ENCODE peak calls at places on chromosomes 13 and 19, in five cellular contexts. S is gastrocnemius medialis; X is CD8-positive, alpha-beta T cell; Y is BJ; H is mucosa of descending colon. T is an unnamed sample.

GRCh38 chr19:1223018-1223855 is 14.6 kb downstream of the CBARP start:
- DNase-seq in S (no peak), X (no peak), Y (no peak), H (no peak), T (no peak)

GRCh38 chr13:51822106-51822840 is 18.3 kb upstream of the DHRS12 start:
- DNase-seq in S (no peak), X (no peak), Y (no peak), H (no peak), T (no peak)

GRCh38 chr13:106795847-106796246 is 227.9 kb upstream of the ARGLU1 start:
- DNase-seq in S (no peak), X (no peak), Y (no peak), H (no peak), T (no peak)

GRCh38 chr13:66994097-66994496 is 236.0 kb downstream of the PCDH9 start:
- DNase-seq in S (no peak), X (no peak), Y (no peak), H (peak; percentile 24), T (peak; percentile 85)

GRCh38 chr13:48761256-48761655 is 107.5 kb downstream of the CYSLTR2 start:
- DNase-seq in S (no peak), X (no peak), Y (no peak), H (no peak), T (no peak)

GRCh38 chr13:42354246-42355117 is 82.5 kb downstream of the AKAP11 start:
- DNase-seq in S (no peak), X (peak; percentile 60), Y (no peak), H (no peak), T (no peak)

GRCh38 chr19:33055718-33056117 is 9.0 kb downstream of the RHPN2 start:
- DNase-seq in S (no peak), X (no peak), Y (no peak), H (peak; percentile 29), T (no peak)

GRCh38 chr19:10206226-10206873 is 11.6 kb upstream of the DNMT1 start:
- DNase-seq in S (no peak), X (no peak), Y (no peak), H (no peak), T (no peak)

GRCh38 chr19:7355871-7356270 is 7.1 kb downstream of the ARHGEF18 start:
- DNase-seq in S (no peak), X (no peak), Y (no peak), H (no peak), T (no peak)

GRCh38 chr13:34931572-34931971 is 10.5 kb upstream of the NBEA start:
- DNase-seq in S (no peak), X (no peak), Y (no peak), H (no peak), T (no peak)

GRCh38 chr13:113205428-113205931 is 3.0 kb downstream of the PCID2 start:
- DNase-seq in S (no peak), X (no peak), Y (no peak), H (no peak), T (no peak)

GRCh38 chr13:50124536-50125305 is 109.5 kb downstream of the KCNRG start:
- DNase-seq in S (peak; percentile 99), X (peak; percentile 96), Y (peak; percentile 69), H (no peak), T (peak; percentile 65)

GRCh38 chr19:1106841-1107654 is 3.3 kb downstream of the GPX4 start:
- DNase-seq in S (no peak), X (no peak), Y (no peak), H (peak; percentile 38), T (no peak)

GRCh38 chr13:65473199-65473598 is 1756.9 kb downstream of the PCDH9 start:
- DNase-seq in S (no peak), X (no peak), Y (no peak), H (no peak), T (no peak)

GRCh38 chr13:21674271-21675009 is 3.6 kb downstream of the FGF9 start:
- DNase-seq in S (no peak), X (peak; percentile 55), Y (no peak), H (peak; percentile 62), T (peak; percentile 41)

GRCh38 chr13:19601749-19602725 is 31.4 kb upstream of the MPHOSPH8 start:
- DNase-seq in S (no peak), X (peak; percentile 57), Y (no peak), H (peak; percentile 62), T (peak; percentile 59)

GRCh38 chr19:13526552-13526951 is 20.3 kb upstream of the CACNA1A start:
- DNase-seq in S (no peak), X (no peak), Y (no peak), H (no peak), T (no peak)

GRCh38 chr13:113413178-113413897 is 40.0 kb downstream of the ADPRHL1 start:
- DNase-seq in S (peak; percentile 79), X (no peak), Y (no peak), H (no peak), T (no peak)

GRCh38 chr13:74015137-74015536 is 119.1 kb downstream of the KLF12 start:
- DNase-seq in S (no peak), X (no peak), Y (no peak), H (no peak), T (no peak)
- TF ChIP-seq CTCF in S (no peak), X (peak; percentile 44), Y (peak; percentile 10), H (no peak), T (peak; percentile 71)

DNA sequence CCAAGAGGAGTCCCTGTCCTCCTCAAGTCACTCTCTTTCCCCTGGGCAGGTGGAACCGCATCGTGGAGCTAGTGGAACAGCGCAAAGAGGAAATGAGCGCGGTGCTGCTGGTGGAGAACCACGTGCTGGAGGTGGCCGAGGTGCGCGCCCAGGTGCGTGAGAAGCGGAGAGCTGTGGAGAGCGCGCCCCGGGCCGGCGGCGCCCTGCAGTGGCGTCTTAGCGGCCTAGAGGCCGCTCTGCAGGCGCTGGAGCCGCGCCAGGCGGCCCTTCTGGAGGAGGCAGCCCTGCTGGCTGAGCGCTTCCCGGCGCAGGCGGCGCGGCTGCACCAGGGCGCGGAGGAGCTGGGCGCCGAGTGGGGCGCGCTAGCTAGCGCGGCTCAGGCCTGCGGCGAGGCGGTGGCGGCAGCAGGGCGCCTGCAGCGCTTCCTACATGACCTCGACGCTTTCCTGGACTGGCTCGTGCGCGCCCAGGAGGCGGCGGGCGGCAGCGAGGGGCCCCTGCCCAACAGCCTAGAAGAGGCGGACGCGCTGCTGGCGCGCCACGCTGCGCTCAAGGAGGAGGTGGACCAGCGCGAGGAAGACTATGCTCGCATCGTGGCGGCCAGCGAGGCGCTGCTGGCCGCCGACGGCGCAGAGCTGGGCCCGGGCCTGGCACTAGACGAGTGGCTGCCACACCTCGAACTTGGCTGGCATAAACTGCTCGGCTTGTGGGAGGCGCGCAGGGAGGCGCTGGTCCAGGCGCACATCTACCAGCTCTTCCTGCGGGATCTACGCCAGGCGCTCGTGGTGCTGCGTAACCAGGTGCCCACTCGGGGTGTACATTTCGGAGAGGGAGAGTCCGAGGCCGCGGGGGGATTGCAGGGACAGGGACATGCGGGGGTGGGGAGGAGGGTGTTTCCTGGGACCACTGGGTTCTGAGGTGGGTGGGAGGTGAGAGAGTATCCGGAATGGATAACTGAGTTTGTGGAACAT is 52.8 kb downstream of the SPTBN4 start:
- DNase-seq in S (no peak), X (no peak), Y (no peak), H (peak; percentile 42), T (peak; percentile 23)
- TF ChIP-seq CTCF in S (no peak), X (no peak), Y (no peak), H (no peak), T (no peak)

GRCh38 chr19:49616945-49617344 is 23.0 kb downstream of the RRAS start:
- DNase-seq in S (no peak), X (no peak), Y (no peak), H (no peak), T (no peak)

GRCh38 chr19:49616532-49616931 is 23.4 kb downstream of the RRAS start:
- DNase-seq in S (no peak), X (no peak), Y (no peak), H (no peak), T (no peak)

GRCh38 chr19:49615861-49616260 is 24.1 kb downstream of the RRAS start:
- DNase-seq in S (no peak), X (no peak), Y (no peak), H (no peak), T (no peak)

GRCh38 chr19:49613374-49613773 is 22.4 kb downstream of the PRR12 start:
- DNase-seq in S (no peak), X (no peak), Y (no peak), H (no peak), T (no peak)

GRCh38 chr19:49614096-49614857 is 23.3 kb downstream of the PRR12 start:
- DNase-seq in S (no peak), X (no peak), Y (peak; percentile 77), H (no peak), T (no peak)
- TF ChIP-seq CTCF in S (no peak), X (no peak), Y (peak; percentile 20), H (no peak), T (no peak)

GRCh38 chr13:46202956-46203355 is 8.8 kb upstream of the LRRC63 start:
- DNase-seq in S (no peak), X (no peak), Y (no peak), H (no peak), T (no peak)
- TF ChIP-seq CTCF in S (no peak), X (no peak), Y (no peak), H (no peak), T (no peak)

GRCh38 chr19:16542894-16543498 is 759 bp upstream of the CHERP start:
- DNase-seq in S (no peak), X (no peak), Y (no peak), H (no peak), T (no peak)
- TF ChIP-seq CTCF in S (no peak), X (no peak), Y (no peak), H (no peak), T (no peak)

GRCh38 chr19:11987405-11988231 is 22.8 kb downstream of the ZNF763 start:
- DNase-seq in S (peak; percentile 93), X (peak; percentile 92), Y (peak; percentile 60), H (peak; percentile 97), T (no peak)

GRCh38 chr19:11982526-11982925 is 17.7 kb downstream of the ZNF763 start:
- DNase-seq in S (no peak), X (no peak), Y (no peak), H (no peak), T (no peak)

GRCh38 chr19:11986754-11987153 is 21.9 kb downstream of the ZNF763 start:
- DNase-seq in S (no peak), X (no peak), Y (no peak), H (peak; percentile 28), T (no peak)

GRCh38 chr19:11989112-11989456 is 24.2 kb downstream of the ZNF763 start:
- DNase-seq in S (no peak), X (no peak), Y (no peak), H (no peak), T (no peak)

GRCh38 chr19:11984986-11985385 is 20.1 kb downstream of the ZNF763 start:
- DNase-seq in S (no peak), X (no peak), Y (no peak), H (no peak), T (no peak)
- TF ChIP-seq CTCF in S (no peak), X (no peak), Y (peak; percentile 8), H (no peak), T (no peak)

DNA sequence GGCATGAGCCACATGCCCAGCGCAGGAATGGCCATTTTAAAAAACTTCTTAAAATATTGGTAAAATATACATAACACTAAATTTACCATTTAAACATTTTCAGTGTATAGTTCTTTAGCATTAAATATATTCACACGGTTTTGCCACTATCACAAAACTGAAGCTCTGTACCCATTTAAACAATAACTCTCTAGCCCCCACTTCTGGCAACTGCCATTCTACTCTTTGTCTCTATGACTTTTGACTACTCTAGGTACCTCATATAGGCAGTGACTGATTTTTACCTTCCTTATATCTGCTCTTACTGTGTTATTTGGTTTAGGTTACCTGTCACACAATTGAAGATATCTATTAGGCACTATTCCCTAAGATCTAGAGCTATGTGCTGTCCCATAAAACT is 2.3 kb upstream of the KBTBD7 start:
- DNase-seq in S (no peak), X (no peak), Y (no peak), H (no peak), T (no peak)
- TF ChIP-seq CTCF in S (no peak), X (no peak), Y (peak; percentile 40), H (no peak), T (no peak)

T was measured in endothelial cell.